ENCODE peak calls at places on chromosomes 4 and X, in seven cellular contexts. C is tibial nerve, O is thoracic aorta, P is dorsolateral prefrontal cortex, W is heart left ventricle, Q is kidney, J is kidney epithelial cell. L is an unnamed sample.

GRCh38 chr4:120052840-120053239 is 13.8 kb downstream of the MAD2L1 start:
- DNase-seq in C (peak), O (peak), P (no peak), W (no peak), Q (no peak), J (peak), L (peak)

GRCh38 chr4:137677851-137678250 is 145.6 kb upstream of the PCDH18 start:
- DNase-seq in C (no peak), O (no peak), P (no peak), W (no peak), Q (no peak), J (peak), L (peak)

GRCh38 chr4:153140294-153140693 is 63.9 kb upstream of the TRIM2 start:
- DNase-seq in C (no peak), O (no peak), P (no peak), W (no peak), Q (no peak), J (no peak), L (no peak)

GRCh38 chr4:183142566-183143545 is 43.8 kb downstream of the WWC2 start:
- DNase-seq in C (peak), O (no peak), P (no peak), W (peak), Q (no peak), J (no peak), L (peak)

GRCh38 chr4:168551945-168552695 is 55.3 kb downstream of the PALLD start:
- DNase-seq in C (no peak), O (no peak), P (no peak), W (no peak), Q (no peak), J (no peak), L (no peak)

GRCh38 chr4:88765729-88766128 is 68.1 kb upstream of the NAP1L5 start:
- DNase-seq in C (no peak), O (peak), P (no peak), W (peak), Q (no peak), J (peak), L (peak)

GRCh38 chrX:16148896-16149295 is 18.4 kb upstream of the MAGEB17 start:
- DNase-seq in C (no peak), O (no peak), P (no peak), W (no peak), Q (no peak), J (peak), L (peak)

GRCh38 chr4:125096662-125097061 is 218.1 kb upstream of the FAT4 start:
- DNase-seq in C (no peak), O (no peak), P (no peak), W (no peak), Q (no peak), J (no peak), L (no peak)

GRCh38 chrX:141467442-141467841 is 117.1 kb downstream of the SPANXA1 start:
- DNase-seq in C (no peak), O (no peak), P (no peak), W (no peak), Q (no peak), J (no peak), L (peak)

DNA sequence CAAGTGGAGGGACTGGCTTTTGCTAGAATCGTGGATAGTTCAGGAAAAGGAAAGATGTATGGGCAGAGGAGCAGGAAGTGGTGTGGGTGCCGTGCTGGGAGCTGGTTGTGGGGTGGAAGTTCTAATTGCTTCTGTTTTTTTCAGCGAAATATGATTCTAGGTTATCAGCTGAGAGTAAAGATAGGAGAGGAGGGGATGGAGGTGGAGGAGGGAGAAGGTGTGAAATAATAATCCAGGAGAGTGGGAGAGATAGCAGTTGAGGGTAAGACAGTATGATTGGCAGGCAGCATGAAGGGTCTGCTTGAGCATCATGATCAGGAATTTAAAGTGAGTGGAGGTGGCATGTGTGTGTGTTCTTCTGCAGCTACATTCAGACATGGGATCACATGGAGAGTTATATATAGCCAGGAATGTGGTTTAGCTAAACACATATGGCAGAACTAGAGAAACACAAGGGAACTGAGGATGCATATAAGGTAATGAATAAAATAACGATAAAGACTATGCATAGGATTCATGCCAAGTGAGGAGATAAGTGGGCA is 133.7 kb downstream of the ANK2 start:
- DNase-seq in C (no peak), O (no peak), P (no peak), W (no peak), Q (no peak), J (no peak), L (no peak)
- H3K4me3 ChIP-seq in C (no peak), O (no peak), P (no peak), W (no peak), Q (no peak), J (no peak), L (no peak)

GRCh38 chr4:147157860-147158701 is 212.4 kb upstream of the TTC29 start:
- DNase-seq in C (no peak), O (no peak), P (peak), W (peak), Q (peak), J (no peak), L (peak)
- TF ChIP-seq CTCF in C (no peak), O (no peak), P (no peak), W (no peak), Q (no peak), J (peak), L (no peak)

GRCh38 chrX:1600406-1601050 is 9.1 kb downstream of the AKAP17A start:
- DNase-seq in C (no peak), O (no peak), P (no peak), W (no peak), Q (peak), J (no peak), L (no peak)
- H3K4me3 ChIP-seq in C (no peak), O (no peak), P (no peak), W (no peak), Q (no peak), J (no peak), L (no peak)

GRCh38 chr4:102345795-102346100 is 466 bp upstream of the SLC39A8 start:
- DNase-seq in C (no peak), O (no peak), P (no peak), W (no peak), Q (no peak), J (no peak), L (no peak)
- TF ChIP-seq CTCF in C (no peak), O (no peak), P (no peak), W (no peak), Q (no peak), J (no peak), L (no peak)

GRCh38 chrX:102546818-102547493 is 30.4 kb upstream of the TMSB15A start:
- DNase-seq in C (no peak), O (no peak), P (no peak), W (no peak), Q (no peak), J (no peak), L (no peak)
- H3K4me3 ChIP-seq in C (no peak), O (peak), P (peak), W (no peak), Q (no peak), J (peak), L (peak)